ENCODE peak calls at places on chromosomes 4 and X, in four cellular contexts. One of them, this sample, is unnamed. For H3K4me1, the result is how much of the 10 kb centered on the place peaks cover.

GRCh38 chr4:95106408-95106928 is 348.7 kb downstream of the BMPR1B start:
- DNase-seq in heart left ventricle: no peak
- DNase-seq in cardiac muscle cell: no peak
- DNase-seq in left ventricle myocardium inferior: no peak
- DNase-seq in this sample: no peak

GRCh38 chrX:84118769-84119168 is 69.2 kb downstream of the RPS6KA6 start:
- DNase-seq in left ventricle myocardium inferior: no peak
- DNase-seq in heart left ventricle: no peak
- DNase-seq in cardiac muscle cell: no peak
- DNase-seq in this sample: no peak

GRCh38 chr4:8607603-8608481 is 15.3 kb downstream of the CPZ start:
- DNase-seq in left ventricle myocardium inferior: no peak
- DNase-seq in cardiac muscle cell: peak
- DNase-seq in heart left ventricle: peak
- DNase-seq in this sample: peak

GRCh38 chr4:8846864-8847263 is 24.8 kb downstream of the HMX1 start:
- DNase-seq in left ventricle myocardium inferior: no peak
- DNase-seq in cardiac muscle cell: no peak
- DNase-seq in heart left ventricle: peak
- DNase-seq in this sample: no peak

GRCh38 chr4:3418029-3418762 is 23.6 kb upstream of the HGFAC start:
- DNase-seq in heart left ventricle: no peak
- DNase-seq in left ventricle myocardium inferior: peak
- DNase-seq in cardiac muscle cell: no peak
- DNase-seq in this sample: peak

GRCh38 chrX:56623316-56623715 is 59.9 kb downstream of the UBQLN2 start:
- DNase-seq in left ventricle myocardium inferior: no peak
- DNase-seq in heart left ventricle: no peak
- DNase-seq in cardiac muscle cell: no peak
- DNase-seq in this sample: no peak

GRCh38 chrX:47849776-47850175 is 13.1 kb downstream of the ZNF81 start:
- DNase-seq in left ventricle myocardium inferior: no peak
- DNase-seq in cardiac muscle cell: no peak
- DNase-seq in heart left ventricle: no peak
- DNase-seq in this sample: no peak

GRCh38 chr4:102427599-102427998 is 73.6 kb upstream of the NFKB1 start:
- DNase-seq in cardiac muscle cell: no peak
- DNase-seq in heart left ventricle: no peak
- DNase-seq in left ventricle myocardium inferior: no peak
- DNase-seq in this sample: no peak

GRCh38 chr4:169244210-169244609 is 26.5 kb downstream of the SH3RF1 start:
- DNase-seq in left ventricle myocardium inferior: no peak
- DNase-seq in cardiac muscle cell: no peak
- DNase-seq in heart left ventricle: no peak
- DNase-seq in this sample: no peak

GRCh38 chr4:78722320-78722719 is 53.8 kb upstream of the BMP2K start:
- DNase-seq in left ventricle myocardium inferior: no peak
- DNase-seq in heart left ventricle: no peak
- DNase-seq in cardiac muscle cell: no peak
- DNase-seq in this sample: no peak

GRCh38 chr4:90745176-90745575 is 618.0 kb downstream of the CCSER1 start:
- DNase-seq in left ventricle myocardium inferior: no peak
- DNase-seq in heart left ventricle: no peak
- DNase-seq in cardiac muscle cell: no peak
- DNase-seq in this sample: no peak

GRCh38 chr4:150656882-150657281 is 74.9 kb downstream of the MAB21L2 start:
- DNase-seq in cardiac muscle cell: no peak
- DNase-seq in left ventricle myocardium inferior: no peak
- DNase-seq in heart left ventricle: no peak
- DNase-seq in this sample: no peak

GRCh38 chr4:128462104-128462783 is 174.6 kb upstream of the PGRMC2 start:
- DNase-seq in left ventricle myocardium inferior: no peak
- DNase-seq in cardiac muscle cell: no peak
- DNase-seq in heart left ventricle: no peak
- DNase-seq in this sample: no peak

GRCh38 chrX:91435465-91435864 is 826 bp downstream of the PABPC5 start:
- DNase-seq in left ventricle myocardium inferior: no peak
- DNase-seq in cardiac muscle cell: no peak
- DNase-seq in heart left ventricle: no peak
- DNase-seq in this sample: peak

GRCh38 chrX:105564536-105564935 is 257.8 kb upstream of the NRK start:
- DNase-seq in left ventricle myocardium inferior: no peak
- DNase-seq in cardiac muscle cell: no peak
- DNase-seq in heart left ventricle: no peak
- DNase-seq in this sample: no peak

GRCh38 chr4:185915271-185915670 is 103.3 kb upstream of the SORBS2 start:
- DNase-seq in cardiac muscle cell: no peak
- DNase-seq in heart left ventricle: no peak
- DNase-seq in left ventricle myocardium inferior: no peak
- DNase-seq in this sample: no peak

GRCh38 chr4:185915817-185916216 is 103.8 kb upstream of the SORBS2 start:
- DNase-seq in left ventricle myocardium inferior: no peak
- DNase-seq in heart left ventricle: no peak
- DNase-seq in cardiac muscle cell: no peak
- DNase-seq in this sample: no peak

GRCh38 chr4:185916683-185917082 is 104.7 kb upstream of the SORBS2 start:
- DNase-seq in heart left ventricle: no peak
- DNase-seq in cardiac muscle cell: no peak
- DNase-seq in left ventricle myocardium inferior: no peak
- DNase-seq in this sample: no peak

GRCh38 chr4:185914583-185915199 is 102.7 kb upstream of the SORBS2 start:
- DNase-seq in left ventricle myocardium inferior: no peak
- DNase-seq in heart left ventricle: no peak
- DNase-seq in cardiac muscle cell: no peak
- DNase-seq in this sample: no peak

DNA sequence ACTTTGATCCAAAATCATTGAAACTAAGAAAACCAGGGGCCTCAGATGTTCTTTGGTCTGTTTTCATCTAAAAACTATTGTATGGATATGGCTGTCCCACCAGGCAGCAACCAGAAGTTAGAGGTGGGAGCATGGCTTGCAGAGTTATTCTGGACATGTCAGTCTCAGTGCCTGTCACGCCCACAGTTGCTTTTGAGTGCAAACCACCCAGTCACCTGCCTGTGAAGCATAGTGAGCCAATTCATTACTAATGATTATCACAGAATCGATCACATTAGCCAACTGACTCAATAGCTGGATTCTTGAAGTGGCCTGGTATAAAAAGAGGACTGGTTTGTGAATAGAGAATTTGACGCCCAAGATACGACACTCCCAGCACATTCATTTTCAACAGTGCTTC is 104.2 kb upstream of the SORBS2 start:
- DNase-seq in cardiac muscle cell: no peak
- DNase-seq in left ventricle myocardium inferior: no peak
- DNase-seq in heart left ventricle: no peak
- DNase-seq in this sample: no peak
- H3K4me1 ChIP-seq in cardiac muscle cell: under half
- H3K4me1 ChIP-seq in left ventricle myocardium inferior: under half
- H3K4me1 ChIP-seq in heart left ventricle: under half
- H3K4me1 ChIP-seq in this sample: under half

DNA sequence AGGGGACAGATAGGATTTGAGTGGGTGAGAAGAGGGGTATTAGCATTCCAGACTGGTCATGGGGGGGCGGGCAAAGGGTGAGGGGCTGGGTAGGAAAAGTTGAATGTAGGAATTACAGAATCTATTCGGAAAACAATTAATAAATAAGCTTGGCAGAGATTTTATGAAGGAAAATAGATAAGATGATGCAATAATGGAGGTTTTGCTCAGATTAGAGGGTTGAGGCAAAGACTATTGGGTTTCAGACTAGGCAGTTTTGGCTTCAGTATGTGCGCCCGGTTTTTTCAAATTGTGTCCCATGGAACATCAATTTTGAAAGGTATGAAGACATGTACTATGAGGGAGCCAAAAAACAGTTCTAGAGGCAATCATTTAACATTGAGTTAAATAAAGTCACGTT is 410.6 kb downstream of the SPRY1 start:
- DNase-seq in left ventricle myocardium inferior: no peak
- DNase-seq in cardiac muscle cell: no peak
- DNase-seq in heart left ventricle: no peak
- DNase-seq in this sample: no peak
- H3K4me1 ChIP-seq in left ventricle myocardium inferior: under half
- H3K4me1 ChIP-seq in cardiac muscle cell: under half
- H3K4me1 ChIP-seq in heart left ventricle: under half
- H3K4me1 ChIP-seq in this sample: under half

GRCh38 chr4:86181585-86181984 is 178.3 kb downstream of the MAPK10 start:
- DNase-seq in cardiac muscle cell: no peak
- DNase-seq in left ventricle myocardium inferior: no peak
- DNase-seq in heart left ventricle: no peak
- DNase-seq in this sample: no peak
- H3K4me1 ChIP-seq in cardiac muscle cell: under half
- H3K4me1 ChIP-seq in left ventricle myocardium inferior: under half
- H3K4me1 ChIP-seq in heart left ventricle: under half
- H3K4me1 ChIP-seq in this sample: under half

GRCh38 chr4:143380651-143381050 is 44.0 kb downstream of the GAB1 start:
- DNase-seq in cardiac muscle cell: no peak
- DNase-seq in heart left ventricle: no peak
- DNase-seq in left ventricle myocardium inferior: no peak
- DNase-seq in this sample: no peak

GRCh38 chr4:143374771-143375170 is 38.1 kb downstream of the GAB1 start:
- DNase-seq in left ventricle myocardium inferior: no peak
- DNase-seq in cardiac muscle cell: no peak
- DNase-seq in heart left ventricle: no peak
- DNase-seq in this sample: no peak

GRCh38 chr4:143381171-143382118 is 44.8 kb downstream of the GAB1 start:
- DNase-seq in left ventricle myocardium inferior: peak
- DNase-seq in cardiac muscle cell: peak
- DNase-seq in heart left ventricle: peak
- DNase-seq in this sample: peak

GRCh38 chr4:143375326-143376073 is 38.8 kb downstream of the GAB1 start:
- DNase-seq in cardiac muscle cell: peak
- DNase-seq in left ventricle myocardium inferior: peak
- DNase-seq in heart left ventricle: peak
- DNase-seq in this sample: no peak

GRCh38 chr4:143377635-143378099 is 41.0 kb downstream of the GAB1 start:
- DNase-seq in heart left ventricle: no peak
- DNase-seq in left ventricle myocardium inferior: no peak
- DNase-seq in cardiac muscle cell: no peak
- DNase-seq in this sample: no peak
- H3K4me1 ChIP-seq in heart left ventricle: under half
- H3K4me1 ChIP-seq in left ventricle myocardium inferior: half or more
- H3K4me1 ChIP-seq in cardiac muscle cell: half or more
- H3K4me1 ChIP-seq in this sample: under half

GRCh38 chr4:28176942-28177341 is 1316.3 kb downstream of the STIM2 start:
- DNase-seq in heart left ventricle: no peak
- DNase-seq in left ventricle myocardium inferior: no peak
- DNase-seq in cardiac muscle cell: no peak
- DNase-seq in this sample: no peak
- H3K4me1 ChIP-seq in heart left ventricle: under half
- H3K4me1 ChIP-seq in left ventricle myocardium inferior: under half
- H3K4me1 ChIP-seq in cardiac muscle cell: under half
- H3K4me1 ChIP-seq in this sample: under half

GRCh38 chr4:113290666-113291065 is 241.2 kb downstream of the ANK2 start:
- DNase-seq in heart left ventricle: no peak
- DNase-seq in left ventricle myocardium inferior: no peak
- DNase-seq in cardiac muscle cell: no peak
- DNase-seq in this sample: no peak

GRCh38 chr4:113294910-113295309 is 245.5 kb downstream of the ANK2 start:
- DNase-seq in heart left ventricle: no peak
- DNase-seq in cardiac muscle cell: no peak
- DNase-seq in left ventricle myocardium inferior: no peak
- DNase-seq in this sample: no peak

GRCh38 chr4:113293043-113293560 is 243.6 kb downstream of the ANK2 start:
- DNase-seq in left ventricle myocardium inferior: no peak
- DNase-seq in cardiac muscle cell: no peak
- DNase-seq in heart left ventricle: no peak
- DNase-seq in this sample: peak

GRCh38 chr4:113293673-113294072 is 244.2 kb downstream of the ANK2 start:
- DNase-seq in heart left ventricle: no peak
- DNase-seq in left ventricle myocardium inferior: no peak
- DNase-seq in cardiac muscle cell: no peak
- DNase-seq in this sample: no peak

GRCh38 chr4:113292371-113293042 is 243.1 kb downstream of the ANK2 start:
- DNase-seq in left ventricle myocardium inferior: peak
- DNase-seq in heart left ventricle: peak
- DNase-seq in cardiac muscle cell: peak
- DNase-seq in this sample: peak
- H3K4me1 ChIP-seq in left ventricle myocardium inferior: half or more
- H3K4me1 ChIP-seq in heart left ventricle: under half
- H3K4me1 ChIP-seq in cardiac muscle cell: under half
- H3K4me1 ChIP-seq in this sample: under half

DNA sequence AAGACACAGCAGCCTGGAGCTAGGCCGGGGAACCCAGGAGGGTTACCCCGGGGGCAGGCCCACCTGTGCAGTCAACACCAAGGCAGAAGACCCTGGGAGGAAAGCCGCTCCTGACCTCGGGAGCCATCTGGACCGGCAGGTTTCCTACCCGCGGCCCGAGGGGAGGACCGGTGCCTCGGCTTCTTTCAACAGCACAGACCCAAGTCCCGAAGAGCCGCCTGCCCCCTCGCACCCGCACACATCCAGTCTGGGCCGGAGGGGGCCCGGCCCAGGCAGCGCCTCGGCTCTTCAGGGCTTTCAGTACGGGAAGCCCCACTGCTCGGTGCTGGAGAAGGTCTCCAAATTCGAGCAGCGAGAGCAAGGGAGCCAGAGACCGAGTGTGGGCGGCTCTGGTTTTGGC is 157.8 kb downstream of the SOWAHB start:
- DNase-seq in cardiac muscle cell: no peak
- DNase-seq in heart left ventricle: no peak
- DNase-seq in left ventricle myocardium inferior: no peak
- DNase-seq in this sample: no peak
- H3K4me1 ChIP-seq in cardiac muscle cell: under half
- H3K4me1 ChIP-seq in heart left ventricle: under half
- H3K4me1 ChIP-seq in left ventricle myocardium inferior: under half
- H3K4me1 ChIP-seq in this sample: under half

GRCh38 chr4:68338625-68339024 is 11.3 kb downstream of the YTHDC1 start:
- DNase-seq in left ventricle myocardium inferior: no peak
- DNase-seq in cardiac muscle cell: peak
- DNase-seq in heart left ventricle: no peak
- DNase-seq in this sample: no peak
- H3K4me1 ChIP-seq in left ventricle myocardium inferior: half or more
- H3K4me1 ChIP-seq in cardiac muscle cell: half or more
- H3K4me1 ChIP-seq in heart left ventricle: under half
- H3K4me1 ChIP-seq in this sample: under half

DNA sequence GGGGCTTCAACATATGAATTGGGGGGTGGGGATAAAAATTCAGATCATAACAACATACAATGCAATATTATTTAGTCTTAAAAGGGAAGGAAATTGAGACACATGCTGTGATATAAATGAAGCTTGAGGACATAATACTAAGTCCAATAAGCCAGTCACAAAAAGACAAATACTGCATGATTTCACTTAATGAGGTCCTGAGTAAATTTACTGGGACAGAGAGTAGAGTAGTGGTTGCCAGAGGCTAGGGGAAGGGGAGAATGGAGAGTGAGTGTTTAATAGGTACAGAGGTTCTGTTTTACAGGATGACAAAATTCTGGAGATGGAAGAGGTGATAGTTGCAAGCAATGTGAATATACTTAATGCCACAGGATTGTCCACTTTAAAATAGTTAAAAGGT is 89.2 kb upstream of the RAPGEF2 start:
- DNase-seq in heart left ventricle: no peak
- DNase-seq in cardiac muscle cell: no peak
- DNase-seq in left ventricle myocardium inferior: no peak
- DNase-seq in this sample: no peak
- H3K4me1 ChIP-seq in heart left ventricle: under half
- H3K4me1 ChIP-seq in cardiac muscle cell: under half
- H3K4me1 ChIP-seq in left ventricle myocardium inferior: under half
- H3K4me1 ChIP-seq in this sample: under half

This sample was measured in ovary.